ENCODE peak calls at places on chromosomes 4 and X, in eight cellular contexts. E is cardiac muscle cell, T is nephron progenitor cell, N is upper lobe of right lung, F is cardiac fibroblast, K is lower lobe of right lung, X is AG09309, H is dorsolateral prefrontal cortex. Y is an unnamed sample.

GRCh38 chr4:184382189-184382846 is 92.0 kb downstream of the IRF2 start:
- DNase-seq in H (no peak), E (peak; percentile 20), T (no peak), X (no peak), N (no peak), K (no peak), F (no peak), Y (no peak)

GRCh38 chrX:107628662-107629532 is 587 bp downstream of the PRPS1 start:
- DNase-seq in F (peak; percentile 33), T (peak; percentile 15), X (no peak), E (peak; percentile 64), N (peak; percentile 59), H (no peak), K (peak; percentile 46), Y (peak; percentile 3)

GRCh38 chr4:80134936-80135701 is 62.1 kb upstream of the ANTXR2 start:
- DNase-seq in T (no peak), F (no peak), K (no peak), E (peak; percentile 60), X (no peak), N (no peak), H (no peak), Y (no peak)

GRCh38 chrX:9393571-9393970 is 71.3 kb upstream of the TBL1X start:
- DNase-seq in E (no peak), F (no peak), N (no peak), K (no peak), H (no peak), T (no peak), X (no peak), Y (no peak)

GRCh38 chrX:45710081-45710801 is 509.6 kb upstream of the DIPK2B start:
- DNase-seq in H (no peak), X (peak; percentile 93), F (peak; percentile 96), E (no peak), K (no peak), T (no peak), N (no peak), Y (no peak)

GRCh38 chr4:103664676-103665075 is 55.1 kb downstream of the TACR3 start:
- DNase-seq in T (no peak), E (no peak), F (no peak), H (no peak), K (no peak), N (no peak), X (no peak), Y (no peak)

GRCh38 chr4:72997409-72997808 is 72.1 kb downstream of the COX18 start:
- DNase-seq in F (peak; percentile 44), X (no peak), H (no peak), K (peak; percentile 57), T (no peak), E (no peak), N (peak; percentile 66), Y (no peak)

GRCh38 chr4:52260507-52261302 is 209.6 kb downstream of the SPATA18 start:
- DNase-seq in X (no peak), F (no peak), N (no peak), E (no peak), T (peak; percentile 7), K (no peak), H (no peak), Y (no peak)

GRCh38 chr4:3313556-3314228 is 20.9 kb downstream of the RGS12 start:
- DNase-seq in H (no peak), E (no peak), F (no peak), X (no peak), T (no peak), K (peak; percentile 32), N (peak; percentile 43), Y (no peak)

GRCh38 chr4:184310881-184311709 is 93.4 kb upstream of the ENPP6 start:
- DNase-seq in X (no peak), T (no peak), H (no peak), N (no peak), F (no peak), K (no peak), E (no peak), Y (no peak)

GRCh38 chr4:99655315-99656081 is 2.1 kb downstream of the C4orf54 start:
- DNase-seq in E (no peak), H (no peak), N (no peak), X (peak; percentile 3), T (no peak), F (peak; percentile 27), K (no peak), Y (no peak)

GRCh38 chr4:20352172-20352431 is 100.4 kb downstream of the SLIT2 start:
- DNase-seq in F (no peak), X (no peak), K (no peak), N (no peak), T (no peak), E (no peak), H (no peak), Y (no peak)

GRCh38 chrX:104270916-104271512 is 16.3 kb upstream of the ESX1 start:
- DNase-seq in E (peak; percentile 59), T (peak; percentile 49), X (no peak), K (no peak), N (no peak), F (peak; percentile 51), H (no peak), Y (peak; percentile 40)

GRCh38 chrX:49879656-49880277 is 483 bp downstream of the USP27X start:
- DNase-seq in T (no peak), N (no peak), E (peak; percentile 32), F (no peak), X (no peak), H (no peak), K (no peak), Y (no peak)

GRCh38 chr4:17667653-17668201 is 53.3 kb downstream of the MED28 start:
- DNase-seq in F (no peak), H (no peak), N (no peak), X (no peak), E (no peak), T (no peak), K (no peak), Y (no peak)

GRCh38 chrX:12955882-12956703 is 18.8 kb upstream of the TMSB4X start:
- DNase-seq in X (no peak), F (peak; percentile 85), N (peak; percentile 82), T (no peak), H (no peak), K (peak; percentile 79), E (no peak), Y (no peak)

GRCh38 chr4:3852309-3852708 is 86.1 kb downstream of the ADRA2C start:
- DNase-seq in E (no peak), N (no peak), H (no peak), T (no peak), X (no peak), F (no peak), K (no peak), Y (no peak)

GRCh38 chrX:102837843-102838242 is 99.2 kb upstream of the RAB40AL start:
- DNase-seq in T (no peak), K (no peak), E (no peak), F (no peak), H (no peak), N (no peak), X (no peak), Y (no peak)

GRCh38 chr4:185019451-185020292 is 1.4 kb downstream of the HELT start:
- DNase-seq in N (no peak), H (no peak), F (no peak), X (no peak), T (peak; percentile 33), E (no peak), K (no peak), Y (no peak)

GRCh38 chr4:78059524-78059889 is 2.4 kb downstream of the FRAS1 start:
- DNase-seq in K (peak; percentile 47), F (peak; percentile 75), N (no peak), T (peak; percentile 62), X (no peak), H (no peak), E (peak; percentile 90), Y (peak; percentile 47)

GRCh38 chr4:11428701-11429571 is at the start of gene HS3ST1:
- DNase-seq in E (peak; percentile 78), N (peak; percentile 88), T (peak; percentile 81), F (peak; percentile 52), X (no peak), H (peak; percentile 54), K (peak; percentile 87), Y (peak; percentile 59)
- TF ChIP-seq CTCF in E (peak; percentile 80), N (peak; percentile 65), T (peak; percentile 58), F (peak; percentile 34), X (no peak), H (peak; percentile 63), K (peak; percentile 73), Y (peak; percentile 74)

GRCh38 chr4:108683479-108683878 is 33.1 kb downstream of the OSTC start:
- DNase-seq in X (no peak), N (no peak), K (no peak), T (no peak), E (no peak), H (no peak), F (peak; percentile 57), Y (no peak)
- TF ChIP-seq CTCF in X (peak; percentile 34), N (peak; percentile 24), K (no peak), T (no peak), E (peak; percentile 18), H (peak; percentile 44), F (peak; percentile 33), Y (peak; percentile 60)

GRCh38 chrX:3636803-3637202 is 76.6 kb downstream of the PRKX start:
- DNase-seq in T (no peak), E (no peak), K (no peak), N (no peak), F (no peak), H (no peak), X (no peak), Y (no peak)

GRCh38 chrX:3639236-3639635 is 74.2 kb downstream of the PRKX start:
- DNase-seq in H (no peak), E (no peak), N (no peak), X (no peak), T (no peak), F (no peak), K (no peak), Y (no peak)

DNA sequence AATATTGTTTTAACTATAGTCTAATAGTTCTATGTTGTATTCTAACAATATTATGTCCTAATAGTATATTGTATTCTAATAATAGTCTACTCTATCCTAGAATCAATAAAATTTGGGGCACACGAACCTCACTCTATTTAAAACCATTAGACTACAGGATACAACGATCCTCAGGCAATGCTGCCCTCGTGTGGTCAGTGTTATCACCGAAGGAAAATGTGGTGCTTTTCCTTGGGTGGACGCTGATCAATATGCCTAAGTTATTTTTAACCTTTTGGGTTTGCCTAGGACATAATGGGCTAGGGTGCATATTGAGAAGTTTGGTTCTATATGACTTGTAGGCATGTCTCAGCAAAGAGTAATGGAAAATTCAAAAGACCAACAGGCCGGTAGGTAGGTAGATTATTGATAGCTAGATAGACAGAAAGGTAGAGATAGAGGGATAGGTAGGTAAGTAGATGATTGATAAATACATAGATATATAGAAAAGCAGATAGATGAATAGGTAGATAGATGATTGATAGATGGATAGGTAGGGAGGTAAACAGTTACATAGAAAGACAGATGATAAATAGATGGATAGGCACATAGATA is 75.1 kb downstream of the PRKX start:
- DNase-seq in K (no peak), X (no peak), N (no peak), E (peak; percentile 78), H (no peak), T (peak; percentile 74), F (peak; percentile 52), Y (peak; percentile 71)
- TF ChIP-seq CTCF in K (peak; percentile 58), X (peak; percentile 72), N (peak; percentile 53), E (peak; percentile 47), H (peak; percentile 62), T (peak; percentile 83), F (peak; percentile 47), Y (peak; percentile 93)

DNA sequence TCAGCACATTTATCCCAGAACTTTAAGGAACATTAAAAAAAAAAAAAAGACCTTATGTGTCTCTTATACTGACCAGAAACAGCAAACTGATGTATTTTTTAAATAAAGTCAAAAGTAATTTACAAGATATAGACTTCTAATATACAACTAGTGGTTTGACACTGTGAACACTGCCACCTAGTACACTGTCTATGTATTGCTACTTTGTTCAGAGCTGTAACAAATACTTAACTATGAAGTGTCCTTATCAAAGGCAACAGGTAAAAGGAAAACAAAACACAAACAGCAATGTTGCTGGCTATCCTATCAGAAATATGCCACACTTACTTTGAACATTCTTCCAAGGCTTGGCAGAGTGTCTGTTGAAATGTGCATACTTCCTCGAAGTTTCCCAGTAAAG is 60.4 kb downstream of the CD40LG start:
- DNase-seq in X (no peak), K (no peak), F (peak; percentile 16), N (no peak), E (peak; percentile 5), T (no peak), H (no peak), Y (no peak)
- TF ChIP-seq CTCF in X (peak; percentile 33), K (peak; percentile 28), F (peak; percentile 36), N (peak; percentile 41), E (peak; percentile 42), T (peak; percentile 28), H (peak; percentile 26), Y (peak; percentile 57)

Y was measured in neural crest cell.